ENCODE peak calls at places on chromosomes 4 and X, in nine cellular contexts. V is NCI-H1694 treated with DMSO at 0.1 percent for 48 hours; D is GM04504; N is germinal center; Q is cardiac fibroblast; Y is Karpas-422; M is CD4-positive, alpha-beta T cell; R is NCI-H510A; S is activated T-cell treated with anti-CD3 and anti-CD28 coated beads, Interleukin-2, amount 50 U/mL, for 72 hours. I is an unnamed sample.

GRCh38 chrX:34927866-34928265 is 14.7 kb upstream of the FAM47B start:
- DNase-seq in V (no peak), D (no peak), N (no peak), Q (no peak), Y (no peak), M (no peak), R (no peak), S (no peak), I (no peak)

GRCh38 chr4:10706236-10706635 is 21.7 kb upstream of the CLNK start:
- DNase-seq in V (no peak), D (no peak), N (no peak), Q (no peak), Y (no peak), M (no peak), R (no peak), S (no peak), I (no peak)

GRCh38 chr4:184437988-184438774 is 36.2 kb downstream of the IRF2 start:
- DNase-seq in V (no peak), D (no peak), N (peak), Q (no peak), Y (peak), M (no peak), R (peak), S (no peak), I (no peak)

GRCh38 chr4:53601251-53601764 is 10.0 kb upstream of the LNX1 start:
- DNase-seq in V (peak), D (no peak), N (peak), Q (peak), Y (peak), M (no peak), R (peak), S (no peak), I (no peak)

GRCh38 chrX:118521435-118521834 is 25.8 kb downstream of the DOCK11 start:
- DNase-seq in V (no peak), D (no peak), N (no peak), Q (peak), Y (no peak), M (no peak), R (no peak), S (no peak), I (no peak)

GRCh38 chr4:117477925-117478324 is 392.5 kb upstream of the TRAM1L1 start:
- DNase-seq in V (no peak), D (no peak), N (no peak), Q (no peak), Y (no peak), M (no peak), R (no peak), S (no peak), I (no peak)

GRCh38 chrX:20471483-20471882 is 204.8 kb upstream of the RPS6KA3 start:
- DNase-seq in V (no peak), D (no peak), N (no peak), Q (no peak), Y (no peak), M (no peak), R (no peak), S (no peak), I (no peak)

GRCh38 chrX:134545524-134545923 is 85.6 kb downstream of the HPRT1 start:
- DNase-seq in V (no peak), D (no peak), N (no peak), Q (no peak), Y (no peak), M (no peak), R (no peak), S (no peak), I (no peak)

GRCh38 chrX:86028681-86029080 is 18.7 kb downstream of the CHM start:
- DNase-seq in V (no peak), D (no peak), N (no peak), Q (peak), Y (no peak), M (no peak), R (no peak), S (no peak), I (no peak)

GRCh38 chr4:10625130-10625529 is 59.4 kb downstream of the CLNK start:
- DNase-seq in V (peak), D (no peak), N (no peak), Q (no peak), Y (no peak), M (no peak), R (peak), S (no peak), I (no peak)

GRCh38 chr4:880684-881405 is 51.3 kb downstream of the GAK start:
- DNase-seq in V (no peak), D (no peak), N (no peak), Q (no peak), Y (no peak), M (no peak), R (no peak), S (no peak), I (no peak)

GRCh38 chr4:176448761-176449160 is 129.0 kb downstream of the SPCS3 start:
- DNase-seq in V (no peak), D (no peak), N (no peak), Q (no peak), Y (no peak), M (no peak), R (no peak), S (no peak), I (no peak)

GRCh38 chrX:69024931-69025330 is 140.3 kb downstream of the PJA1 start:
- DNase-seq in V (no peak), D (no peak), N (no peak), Q (peak), Y (no peak), M (no peak), R (no peak), S (no peak), I (no peak)